ENCODE peak calls at places on chromosomes 11 and 22, in ten cellular contexts. G is foreskin fibroblast, F is LoVo, M is omental fat pad, U is NAMALWA, H is adrenal gland, E is HFFc6, R is cardiac fibroblast, P is fibroblast of pulmonary artery, J is neural progenitor cell. D is an unnamed sample.

GRCh38 chr11:67027483-67027930 is 4.6 kb downstream of the SYT12 start:
- DNase-seq in G (no peak), F (no peak), M (no peak), U (peak), H (no peak), E (no peak), R (no peak), P (no peak), J (no peak), D (no peak)

GRCh38 chr22:47190957-47191323 is 428.5 kb downstream of the TBC1D22A start:
- DNase-seq in G (no peak), F (no peak), M (no peak), U (no peak), H (peak), E (no peak), R (no peak), P (no peak), J (no peak), D (no peak)

GRCh38 chr11:45097721-45098493 is 48.5 kb upstream of the PRDM11 start:
- DNase-seq in G (no peak), F (peak), M (peak), U (peak), H (peak), E (peak), R (peak), P (peak), J (peak), D (peak)

GRCh38 chr11:111354601-111354891 is 24.5 kb downstream of the POU2AF1 start:
- DNase-seq in G (no peak), F (no peak), M (no peak), U (no peak), H (no peak), E (no peak), R (no peak), P (no peak), J (no peak), D (no peak)

GRCh38 chr22:20155330-20156041 is 4.6 kb upstream of the CCDC188 start:
- DNase-seq in G (peak), F (no peak), M (no peak), U (peak), H (peak), E (no peak), R (peak), P (peak), J (peak), D (no peak)

GRCh38 chr22:43992331-43992821 is 31.7 kb upstream of the PARVB start:
- DNase-seq in G (peak), F (no peak), M (no peak), U (no peak), H (no peak), E (peak), R (peak), P (no peak), J (no peak), D (peak)

GRCh38 chr11:114251797-114252327 is 44.3 kb upstream of the NNMT start:
- DNase-seq in G (no peak), F (no peak), M (no peak), U (no peak), H (no peak), E (no peak), R (no peak), P (no peak), J (peak), D (no peak)

GRCh38 chr22:36406139-36406538 is 18.4 kb upstream of the MYH9 start:
- DNase-seq in G (no peak), F (no peak), M (no peak), U (peak), H (peak), E (no peak), R (no peak), P (no peak), J (no peak), D (no peak)

GRCh38 chr11:82754410-82754809 is 20.7 kb upstream of the FAM181B start:
- DNase-seq in G (no peak), F (no peak), M (no peak), U (no peak), H (no peak), E (no peak), R (no peak), P (no peak), J (no peak), D (no peak)

GRCh38 chr11:75562048-75562835 is at the start of gene SERPINH1:
- DNase-seq in G (peak), F (peak), M (no peak), U (no peak), H (peak), E (peak), R (peak), P (peak), J (peak), D (peak)

GRCh38 chr11:35343033-35343598 is 76.2 kb downstream of the SLC1A2 start:
- DNase-seq in G (no peak), F (no peak), M (no peak), U (no peak), H (no peak), E (no peak), R (no peak), P (no peak), J (no peak), D (no peak)

GRCh38 chr11:131851951-131852350 is 481.5 kb downstream of the NTM start:
- DNase-seq in G (no peak), F (no peak), M (no peak), U (no peak), H (no peak), E (no peak), R (no peak), P (no peak), J (no peak), D (no peak)

GRCh38 chr11:94910281-94910680 is 63.1 kb downstream of the CWC15 start:
- DNase-seq in G (no peak), F (no peak), M (no peak), U (no peak), H (no peak), E (no peak), R (no peak), P (peak), J (no peak), D (no peak)

GRCh38 chr11:72643547-72643946 is 30.7 kb downstream of the PDE2A start:
- DNase-seq in G (peak), F (peak), M (no peak), U (no peak), H (peak), E (peak), R (peak), P (peak), J (no peak), D (no peak)

GRCh38 chr11:61777234-61778090 is 14.9 kb downstream of the TMEM258 start:
- DNase-seq in G (no peak), F (no peak), M (no peak), U (no peak), H (peak), E (no peak), R (no peak), P (no peak), J (no peak), D (no peak)

GRCh38 chr11:75534291-75535038 is 8.7 kb upstream of the GDPD5 start:
- DNase-seq in G (no peak), F (peak), M (no peak), U (no peak), H (no peak), E (no peak), R (no peak), P (no peak), J (no peak), D (no peak)

GRCh38 chr11:75547617-75548054 is 14.4 kb upstream of the SERPINH1 start:
- DNase-seq in G (peak), F (peak), M (peak), U (peak), H (peak), E (peak), R (peak), P (peak), J (peak), D (peak)

GRCh38 chr11:92384316-92384715 is 159.7 kb downstream of the FAT3 start:
- DNase-seq in G (peak), F (no peak), M (no peak), U (no peak), H (no peak), E (peak), R (peak), P (peak), J (no peak), D (peak)

GRCh38 chr11:8841899-8842298 is 69.1 kb upstream of the AKIP1 start:
- DNase-seq in G (no peak), F (no peak), M (no peak), U (no peak), H (no peak), E (no peak), R (no peak), P (no peak), J (no peak), D (no peak)

GRCh38 chr11:62823677-62824076 is 8.2 kb downstream of the STX5 start:
- DNase-seq in G (no peak), F (no peak), M (no peak), U (no peak), H (no peak), E (no peak), R (no peak), P (no peak), J (no peak), D (no peak)

GRCh38 chr22:17629646-17630045 is 1.1 kb upstream of the ATP6V1E1 start:
- DNase-seq in G (no peak), F (no peak), M (no peak), U (peak), H (no peak), E (no peak), R (no peak), P (no peak), J (no peak), D (no peak)

GRCh38 chr11:120632579-120632978 is 121.0 kb downstream of the GRIK4 start:
- DNase-seq in G (no peak), F (no peak), M (no peak), U (peak), H (no peak), E (no peak), R (no peak), P (no peak), J (no peak), D (peak)

GRCh38 chr11:68819362-68819761 is 22.4 kb downstream of the CPT1A start:
- DNase-seq in G (no peak), F (no peak), M (no peak), U (no peak), H (no peak), E (no peak), R (no peak), P (no peak), J (no peak), D (no peak)

GRCh38 chr22:44714703-44715350 is 12.8 kb downstream of the PRR5 start:
- DNase-seq in G (no peak), F (no peak), M (no peak), U (no peak), H (peak), E (no peak), R (no peak), P (no peak), J (no peak), D (no peak)

GRCh38 chr11:74366576-74366975 is 31.7 kb downstream of the PGM2L1 start:
- DNase-seq in G (peak), F (no peak), M (no peak), U (no peak), H (no peak), E (peak), R (peak), P (peak), J (peak), D (peak)

GRCh38 chr11:68338041-68338800 is 25.8 kb downstream of the LRP5 start:
- DNase-seq in G (no peak), F (no peak), M (no peak), U (no peak), H (peak), E (peak), R (peak), P (no peak), J (no peak), D (peak)

GRCh38 chr11:85945788-85946187 is 90.6 kb downstream of the CCDC83 start:
- DNase-seq in G (no peak), F (no peak), M (no peak), U (no peak), H (no peak), E (no peak), R (no peak), P (no peak), J (no peak), D (no peak)

GRCh38 chr11:122863704-122864326 is 18.7 kb upstream of the JHY start:
- DNase-seq in G (peak), F (peak), M (no peak), U (peak), H (peak), E (peak), R (peak), P (peak), J (peak), D (peak)

GRCh38 chr11:6625156-6625831 is 6.1 kb upstream of the TPP1 start:
- DNase-seq in G (no peak), F (no peak), M (no peak), U (no peak), H (no peak), E (no peak), R (no peak), P (no peak), J (no peak), D (no peak)